ENCODE peak calls at places on chromosomes 5 and 9, in six cellular contexts. O, C, G, V, X and K are unnamed samples.

GRCh38 chr9:17081351-17081750 is 53.5 kb upstream of the CNTLN start:
- DNase-seq in G (no peak), V (no peak), O (no peak), X (no peak), C (no peak), K (no peak)

GRCh38 chr9:134304306-134304705 is 21.9 kb upstream of the RXRA start:
- DNase-seq in G (no peak), X (no peak), C (no peak), V (no peak), O (no peak), K (no peak)

GRCh38 chr5:83777856-83778255 is 57.2 kb upstream of the HAPLN1 start:
- DNase-seq in O (no peak), V (no peak), X (no peak), G (no peak), C (no peak), K (no peak)

GRCh38 chr9:23447944-23448343 is 378.1 kb downstream of the ELAVL2 start:
- DNase-seq in C (no peak), X (no peak), V (no peak), G (no peak), O (no peak), K (no peak)

GRCh38 chr9:71929223-71929622 is 17.8 kb downstream of the C9orf85 start:
- DNase-seq in V (no peak), G (no peak), C (no peak), O (no peak), X (no peak), K (no peak)

GRCh38 chr5:8057764-8058163 is 188.8 kb downstream of the MTRR start:
- DNase-seq in X (no peak), G (no peak), V (no peak), C (peak), O (no peak), K (no peak)

GRCh38 chr5:171342362-171343111 is 33.5 kb downstream of the TLX3 start:
- DNase-seq in V (no peak), C (peak), O (no peak), X (peak), G (peak), K (peak)

GRCh38 chr9:36551868-36552267 is 20.8 kb upstream of the MELK start:
- DNase-seq in X (no peak), V (peak), G (no peak), C (no peak), O (no peak), K (no peak)

GRCh38 chr9:20209421-20210340 is 412.6 kb downstream of the MLLT3 start:
- DNase-seq in C (no peak), G (no peak), O (no peak), X (no peak), V (peak), K (no peak)

GRCh38 chr5:60510663-60511062 is 189.3 kb downstream of the DEPDC1B start:
- DNase-seq in C (no peak), X (no peak), V (no peak), G (no peak), O (no peak), K (no peak)

GRCh38 chr9:75918154-75918553 is 27.7 kb downstream of the PCSK5 start:
- DNase-seq in O (no peak), V (no peak), G (peak), C (no peak), X (no peak), K (no peak)

GRCh38 chr5:146025108-146025507 is 80.3 kb downstream of the PLAC8L1 start:
- DNase-seq in G (no peak), C (no peak), O (no peak), X (peak), V (no peak), K (no peak)

GRCh38 chr9:107161338-107161737 is 121.7 kb upstream of the RAD23B start:
- DNase-seq in O (no peak), X (peak), G (no peak), C (no peak), V (no peak), K (no peak)

GRCh38 chr5:132253008-132253441 is 4.5 kb upstream of the PDLIM4 start:
- DNase-seq in X (no peak), G (no peak), V (no peak), O (no peak), C (no peak), K (no peak)

GRCh38 chr5:128632264-128632663 is 94.2 kb upstream of the FBN2 start:
- DNase-seq in V (no peak), G (no peak), X (no peak), C (no peak), O (no peak), K (no peak)

GRCh38 chr9:130445268-130445983 is 665 bp downstream of the ASS1 start:
- DNase-seq in O (no peak), V (no peak), G (no peak), X (peak), C (no peak), K (no peak)

GRCh38 chr9:134059661-134060395 is 8.0 kb downstream of the BRD3 start:
- DNase-seq in V (peak), O (no peak), C (no peak), X (no peak), G (no peak), K (no peak)

GRCh38 chr5:1130218-1130946 is 18.5 kb upstream of the SLC12A7 start:
- DNase-seq in O (no peak), X (no peak), G (no peak), C (no peak), V (no peak), K (no peak)

GRCh38 chr5:135875567-135875966 is 20.1 kb downstream of the IL9 start:
- DNase-seq in C (no peak), V (no peak), X (no peak), G (no peak), O (no peak), K (no peak)

GRCh38 chr5:79396265-79396664 is 117.7 kb downstream of the HOMER1 start:
- DNase-seq in G (no peak), V (no peak), C (no peak), O (no peak), X (no peak), K (no peak)

GRCh38 chr9:29209748-29210276 is 1636.5 kb upstream of the C9orf72 start:
- DNase-seq in G (no peak), C (no peak), O (no peak), X (no peak), V (no peak), K (no peak)

GRCh38 chr9:133210202-133210532 is 1.1 kb upstream of the OBP2B start:
- DNase-seq in X (peak), G (peak), C (no peak), O (no peak), V (no peak), K (no peak)

DNA sequence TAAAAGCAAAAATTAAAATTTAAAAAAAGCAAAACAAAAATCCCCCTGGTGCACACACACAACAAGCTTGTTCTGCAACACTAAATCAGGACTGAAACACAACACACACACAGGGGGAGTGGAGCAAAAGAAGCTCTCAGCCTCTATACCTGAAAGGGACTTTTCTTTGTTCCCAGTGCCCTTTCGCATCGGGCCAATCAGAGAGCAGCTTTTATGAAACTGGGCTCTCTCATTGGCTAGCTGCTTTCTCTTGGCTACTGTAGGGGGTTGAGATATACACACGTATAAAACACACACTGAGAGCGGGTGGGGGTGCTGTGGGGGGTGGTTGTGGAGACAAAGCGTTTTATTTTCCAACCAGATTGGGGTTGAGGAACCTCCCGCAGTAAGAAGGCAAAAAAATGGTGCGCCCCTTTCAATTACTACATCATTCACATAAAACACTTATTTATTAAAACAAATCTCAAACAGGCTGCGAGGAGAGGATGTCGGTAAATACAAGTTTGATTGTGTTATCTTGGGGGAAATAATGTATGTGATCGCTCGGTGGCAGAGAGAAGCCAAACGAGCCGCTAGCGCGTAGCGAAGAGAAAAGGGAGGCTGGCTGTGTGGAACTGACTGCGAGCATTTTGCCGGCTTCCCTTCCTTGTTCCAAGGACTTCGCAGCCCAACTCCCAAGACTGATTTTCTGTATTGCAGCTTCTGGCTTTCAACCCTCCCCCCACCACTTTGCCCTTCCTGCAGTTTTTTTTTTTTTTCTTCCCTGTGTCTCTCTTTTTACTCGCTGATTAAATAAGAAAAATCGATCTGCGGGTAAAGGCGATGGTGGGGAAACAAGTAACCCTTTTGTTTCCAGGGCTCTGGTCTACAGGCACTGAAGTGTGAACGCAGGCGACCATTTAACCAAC is 2.5 kb upstream of the ZNF608 start:
- DNase-seq in V (peak), O (no peak), G (peak), X (peak), C (peak), K (peak)
- TF ChIP-seq ZNF274 in V (no peak), O (no peak), G (no peak), X (no peak), C (no peak), K (no peak)

GRCh38 chr5:177380805-177381126 is 3.5 kb upstream of the SLC34A1 start:
- DNase-seq in X (no peak), V (no peak), C (no peak), O (no peak), G (no peak), K (no peak)

GRCh38 chr5:177385720-177386119 is 1.5 kb downstream of the SLC34A1 start:
- DNase-seq in V (no peak), G (no peak), O (no peak), X (no peak), C (no peak), K (no peak)

GRCh38 chr5:177383181-177383580 is 1.1 kb upstream of the SLC34A1 start:
- DNase-seq in O (no peak), X (no peak), C (no peak), G (no peak), V (no peak), K (no peak)

GRCh38 chr5:177384134-177384533 is at the start of gene SLC34A1:
- DNase-seq in O (no peak), X (no peak), C (no peak), V (no peak), G (no peak), K (no peak)

DNA sequence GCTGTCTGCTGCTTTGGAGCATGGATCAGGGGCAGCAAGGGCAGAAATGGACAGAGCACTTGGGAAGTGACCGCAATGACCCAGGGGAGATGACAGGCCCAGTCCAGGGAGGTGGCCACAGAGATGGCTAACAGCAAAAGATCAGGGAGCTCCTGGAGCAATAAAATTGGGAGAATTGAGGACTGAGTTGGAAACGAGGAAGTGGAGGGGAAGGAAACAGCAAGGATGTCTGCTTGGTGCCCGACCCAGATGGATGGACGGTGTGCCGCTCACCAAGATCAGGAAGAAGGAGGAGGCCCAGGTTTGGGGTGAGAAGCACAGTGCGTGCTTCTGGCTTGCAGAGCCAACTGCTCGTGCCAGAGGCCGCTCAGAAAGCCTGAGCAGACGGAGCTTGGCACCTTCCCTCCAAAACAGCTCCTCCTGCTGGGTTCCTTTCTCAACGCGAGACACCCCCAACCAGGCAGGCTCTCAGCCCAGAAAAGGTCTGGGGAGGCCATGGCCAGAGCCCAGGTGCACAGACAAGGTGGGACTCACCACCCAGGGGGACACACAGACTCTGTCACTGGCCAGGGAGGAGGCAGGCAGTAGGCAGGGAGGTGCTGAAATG is 1.7 kb upstream of the SLC34A1 start:
- DNase-seq in O (no peak), V (no peak), C (no peak), G (no peak), X (no peak), K (no peak)
- TF ChIP-seq ZNF274 in O (no peak), V (no peak), C (no peak), G (no peak), X (no peak), K (no peak)

GRCh38 chr5:31815394-31815793 is 176.5 kb downstream of the PDZD2 start:
- DNase-seq in O (no peak), G (no peak), C (no peak), X (no peak), V (no peak), K (no peak)

GRCh38 chr5:31825775-31826068 is 186.8 kb downstream of the PDZD2 start:
- DNase-seq in V (peak), X (no peak), C (no peak), G (no peak), O (no peak), K (no peak)

GRCh38 chr5:31824886-31825774 is 186.2 kb downstream of the PDZD2 start:
- DNase-seq in O (no peak), G (peak), V (no peak), C (peak), X (peak), K (peak)

GRCh38 chr5:31823477-31823876 is 184.5 kb downstream of the PDZD2 start:
- DNase-seq in X (no peak), G (no peak), V (no peak), O (no peak), C (no peak), K (no peak)

GRCh38 chr5:31819926-31820516 is 181.1 kb downstream of the PDZD2 start:
- DNase-seq in V (no peak), C (no peak), G (no peak), O (no peak), X (no peak), K (no peak)
- TF ChIP-seq ZNF274 in V (no peak), C (no peak), G (no peak), O (no peak), X (no peak), K (no peak)

GRCh38 chr5:173231996-173232498 is 3.0 kb downstream of the NKX2-5 start:
- DNase-seq in C (no peak), O (no peak), G (no peak), X (no peak), V (no peak), K (no peak)
- TF ChIP-seq ZNF274 in C (no peak), O (no peak), G (no peak), X (no peak), V (no peak), K (no peak)

DNA sequence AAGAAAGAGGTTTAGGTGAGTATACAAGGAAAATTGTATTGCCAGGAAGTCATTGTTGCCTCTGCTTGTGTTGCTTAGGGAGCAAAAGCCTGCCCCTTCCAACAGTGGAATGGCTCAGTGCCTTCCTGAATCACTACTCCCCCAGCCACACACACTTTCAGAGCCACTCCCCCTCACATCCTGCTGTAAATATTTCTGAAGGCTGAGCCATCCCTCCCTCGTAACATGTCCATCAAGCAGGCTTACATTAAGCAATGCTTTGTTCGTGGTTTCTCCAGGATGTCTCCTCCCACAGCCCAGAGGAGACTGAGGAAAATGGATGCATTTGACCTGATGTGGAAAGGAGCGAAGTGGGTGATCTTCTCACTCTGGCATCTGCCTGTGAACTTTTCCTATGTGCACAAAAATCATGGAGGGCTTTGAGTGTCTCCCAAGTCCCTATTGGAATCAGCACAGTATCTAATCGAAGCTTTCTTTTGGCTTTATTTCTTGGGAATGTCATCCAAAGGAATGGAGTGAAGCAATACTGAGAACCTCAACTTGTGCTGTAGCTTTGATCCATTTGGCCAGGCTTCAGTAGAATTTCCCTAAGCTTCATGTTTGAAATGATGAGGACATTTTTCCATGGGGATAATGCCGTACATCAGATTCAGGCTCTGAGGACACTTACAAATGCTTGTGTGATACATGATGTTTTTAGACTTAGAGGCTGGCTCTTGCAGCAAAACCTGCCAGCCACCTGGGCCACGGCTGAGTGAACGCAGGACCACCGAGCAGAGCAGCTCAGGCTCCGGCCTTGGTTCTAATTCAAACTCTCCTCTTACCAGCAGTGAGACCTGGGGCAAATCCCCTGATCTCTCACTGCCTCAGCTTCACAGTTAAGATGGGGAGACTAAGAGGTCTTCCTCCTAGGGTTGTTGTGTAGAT is 389.2 kb downstream of the ENC1 start:
- DNase-seq in C (peak), O (no peak), X (peak), G (no peak), V (no peak), K (peak)
- TF ChIP-seq ZNF274 in C (no peak), O (no peak), X (no peak), G (no peak), V (no peak), K (no peak)

GRCh38 chr9:95581900-95582299 is 65.1 kb upstream of the PTCH1 start:
- DNase-seq in X (no peak), V (no peak), C (no peak), G (no peak), O (no peak), K (peak)
- TF ChIP-seq ZNF274 in X (no peak), V (no peak), C (no peak), G (no peak), O (no peak), K (no peak)

GRCh38 chr9:105693435-105694275 is 686 bp upstream of the TMEM38B start:
- DNase-seq in X (no peak), V (no peak), G (no peak), O (no peak), C (peak), K (no peak)
- TF ChIP-seq ZNF274 in X (no peak), V (no peak), G (no peak), O (no peak), C (no peak), K (no peak)

GRCh38 chr5:142797420-142797819 is 27.2 kb downstream of the ARHGAP26 start:
- DNase-seq in X (no peak), G (no peak), O (no peak), C (no peak), V (no peak), K (no peak)

GRCh38 chr5:142794527-142794926 is 24.4 kb downstream of the ARHGAP26 start:
- DNase-seq in C (no peak), O (no peak), V (no peak), X (no peak), G (no peak), K (no peak)

GRCh38 chr5:142795246-142795645 is 25.1 kb downstream of the ARHGAP26 start:
- DNase-seq in X (no peak), O (no peak), G (no peak), C (no peak), V (no peak), K (no peak)

GRCh38 chr5:142798099-142798768 is 28.1 kb downstream of the ARHGAP26 start:
- DNase-seq in V (no peak), G (no peak), C (no peak), O (no peak), X (peak), K (no peak)

GRCh38 chr5:142796492-142797109 is 26.4 kb downstream of the ARHGAP26 start:
- DNase-seq in O (no peak), X (no peak), C (no peak), G (no peak), V (no peak), K (no peak)
- TF ChIP-seq ZNF274 in O (no peak), X (no peak), C (no peak), G (no peak), V (no peak), K (no peak)